ENCODE peak calls at places on chromosomes 5 and 9, in five cellular contexts. S is IMR-90, C is neuronal stem cell, W is mesendoderm, J is H9. F is an unnamed sample.

GRCh38 chr5:14211818-14212799 is 69.0 kb downstream of the TRIO start:
- DNase-seq in S (no peak), W (no peak), J (no peak), C (no peak), F (no peak)

GRCh38 chr9:96491079-96491879 is 41.3 kb downstream of the HABP4 start:
- DNase-seq in W (no peak), C (no peak), J (no peak), S (peak; percentile 77), F (no peak)

GRCh38 chr9:86183225-86183808 is 76.1 kb downstream of the C9orf153 start:
- DNase-seq in W (no peak), S (no peak), C (no peak), J (no peak), F (no peak)

GRCh38 chr5:174503461-174504265 is 220.7 kb upstream of the MSX2 start:
- DNase-seq in J (no peak), W (no peak), C (no peak), S (peak; percentile 84), F (no peak)

GRCh38 chr9:33155393-33155792 is 11.7 kb downstream of the B4GALT1 start:
- DNase-seq in S (no peak), C (no peak), J (no peak), W (no peak), F (no peak)

GRCh38 chr5:130061746-130062145 is 157.5 kb downstream of the CHSY3 start:
- DNase-seq in J (no peak), W (no peak), C (no peak), S (no peak), F (no peak)

GRCh38 chr5:114447084-114447773 is 85.4 kb downstream of the KCNN2 start:
- DNase-seq in C (no peak), S (peak; percentile 3), W (peak; percentile 66), J (no peak), F (no peak)

GRCh38 chr5:1726956-1727355 is 72.7 kb downstream of the MRPL36 start:
- DNase-seq in S (no peak), C (no peak), W (no peak), J (peak; percentile 17), F (no peak)

GRCh38 chr5:143663872-143664271 is 148.1 kb upstream of the HMHB1 start:
- DNase-seq in C (no peak), S (no peak), W (no peak), J (no peak), F (no peak)

GRCh38 chr9:95610006-95610785 is 93.4 kb upstream of the PTCH1 start:
- DNase-seq in W (no peak), C (no peak), J (no peak), S (no peak), F (no peak)

GRCh38 chr5:88602584-88602983 is 280.4 kb downstream of the MEF2C start:
- DNase-seq in J (no peak), S (no peak), W (peak; percentile 36), C (no peak), F (no peak)

GRCh38 chr9:31103836-31104235 is 1280.6 kb upstream of the ACO1 start:
- DNase-seq in W (no peak), J (no peak), S (no peak), C (no peak), F (peak; percentile 30)

GRCh38 chr5:78213799-78214198 is 80.7 kb downstream of the AP3B1 start:
- DNase-seq in W (no peak), C (no peak), J (no peak), S (no peak), F (no peak)

GRCh38 chr9:120412425-120412951 is 167.5 kb downstream of the CDK5RAP2 start:
- DNase-seq in J (peak; percentile 45), C (no peak), W (peak; percentile 27), S (peak; percentile 89), F (peak; percentile 71)

GRCh38 chr9:107243757-107244156 is 39.3 kb upstream of the RAD23B start:
- DNase-seq in C (no peak), W (peak; percentile 90), J (no peak), S (peak; percentile 83), F (peak; percentile 62)

GRCh38 chr5:17012289-17012688 is 76.2 kb upstream of the MYO10 start:
- DNase-seq in S (peak; percentile 83), C (no peak), J (no peak), W (peak; percentile 16), F (peak; percentile 39)

GRCh38 chr9:90953200-90953599 is 151.6 kb downstream of the SYK start:
- DNase-seq in S (no peak), C (no peak), J (no peak), W (peak; percentile 35), F (no peak)

GRCh38 chr5:107533946-107534876 is 136.5 kb downstream of the EFNA5 start:
- DNase-seq in J (no peak), W (no peak), C (no peak), S (no peak), F (no peak)

GRCh38 chr9:134594376-134594941 is 47.1 kb upstream of the COL5A1 start:
- DNase-seq in J (no peak), W (no peak), S (no peak), C (no peak), F (no peak)

GRCh38 chr9:4837768-4838546 is 45.2 kb downstream of the RCL1 start:
- DNase-seq in C (no peak), J (no peak), W (no peak), S (peak; percentile 93), F (peak; percentile 91)

GRCh38 chr9:133960568-133961129 is 31.5 kb downstream of the VAV2 start:
- DNase-seq in S (no peak), C (no peak), J (no peak), W (peak; percentile 26), F (no peak)

GRCh38 chr5:68395844-68396523 is 180.4 kb downstream of the PIK3R1 start:
- DNase-seq in J (no peak), S (no peak), W (no peak), C (no peak), F (no peak)

GRCh38 chr5:156121234-156121633 is 205.7 kb upstream of the SGCD start:
- DNase-seq in W (no peak), C (no peak), S (peak; percentile 93), J (no peak), F (no peak)

GRCh38 chr5:135219868-135220267 is 179.2 kb downstream of the MACROH2A1 start:
- DNase-seq in W (no peak), S (no peak), J (peak; percentile 12), C (no peak), F (no peak)

GRCh38 chr5:72268753-72269410 is 51.2 kb downstream of the MRPS27 start:
- DNase-seq in C (peak; percentile 53), J (peak; percentile 51), W (peak; percentile 85), S (peak; percentile 43), F (peak; percentile 51)

GRCh38 chr9:79571309-79572031 is at the start of gene TLE4:
- DNase-seq in W (peak; percentile 100), J (peak; percentile 100), S (peak; percentile 100), C (peak; percentile 100), F (peak; percentile 100)

GRCh38 chr5:93096561-93096960 is 484.5 kb downstream of the NR2F1-AS1 start:
- DNase-seq in S (no peak), J (no peak), W (no peak), C (no peak), F (no peak)

GRCh38 chr9:97768731-97769130 is 71.6 kb upstream of the XPA start:
- DNase-seq in W (no peak), S (peak; percentile 52), J (no peak), C (no peak), F (no peak)

GRCh38 chr9:14043491-14043890 is 270.4 kb downstream of the NFIB start:
- DNase-seq in C (no peak), S (no peak), W (no peak), J (no peak), F (peak; percentile 30)

GRCh38 chr5:146562461-146562860 is 46.5 kb upstream of the GPR151 start:
- DNase-seq in J (no peak), C (no peak), W (no peak), S (no peak), F (no peak)
- H2AK5ac ChIP-seq in J (no peak overlapping the region), C (no peak overlapping the region), W (no peak overlapping the region), S (no peak overlapping the region), F (peak overlapping the region; percentile 17)

GRCh38 chr5:151757233-151758140 is 944 bp downstream of the ATOX1 start:
- DNase-seq in C (no peak), J (no peak), S (no peak), W (peak; percentile 14), F (peak; percentile 40)

GRCh38 chr5:151758141-151758429 is 346 bp downstream of the ATOX1 start:
- DNase-seq in W (no peak), J (no peak), S (no peak), C (no peak), F (no peak)

GRCh38 chr5:151755383-151755782 is 3.0 kb downstream of the ATOX1 start:
- DNase-seq in W (no peak), J (no peak), S (no peak), C (no peak), F (no peak)

DNA sequence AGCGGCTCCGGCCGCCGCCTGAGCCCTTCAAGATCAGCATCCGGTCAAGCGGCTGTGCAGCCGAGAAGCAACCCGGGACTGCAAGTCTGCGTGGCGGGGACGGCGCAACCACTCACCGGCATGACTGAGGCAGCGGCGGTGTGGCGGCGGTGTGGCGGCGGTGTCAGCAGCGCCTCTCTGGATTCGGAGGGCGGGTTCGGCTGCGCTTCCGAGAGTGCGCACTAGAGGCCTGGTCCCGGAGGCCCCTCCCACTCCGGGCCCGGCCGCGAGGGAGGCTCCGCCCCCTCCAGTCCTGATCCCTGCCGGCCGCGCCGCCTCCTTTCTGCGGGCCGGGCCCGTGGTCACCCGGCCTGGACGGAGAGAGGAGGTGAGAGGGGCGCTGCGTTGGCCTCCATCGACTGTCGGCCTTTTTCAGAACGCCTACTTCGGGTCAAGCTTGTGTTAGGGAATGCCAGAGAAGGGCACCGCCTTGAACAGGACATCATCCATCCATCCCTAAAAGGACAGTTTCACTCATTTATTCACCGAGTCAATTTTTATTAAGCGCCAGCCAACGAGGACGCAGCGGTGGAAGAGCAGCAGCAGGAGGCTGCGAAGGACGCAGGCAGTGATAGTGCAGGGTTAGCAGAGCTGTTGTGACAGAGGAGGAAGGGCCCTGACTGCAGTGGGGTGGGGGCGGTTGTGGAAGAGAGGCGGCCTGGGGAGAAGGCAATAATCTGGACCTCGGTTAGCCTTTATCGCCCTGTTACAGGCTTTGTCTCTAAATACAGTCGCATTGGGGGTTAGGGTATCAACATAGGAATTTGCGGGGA is at the start of gene ATOX1:
- DNase-seq in W (peak; percentile 95), J (peak; percentile 93), S (peak; percentile 87), C (peak; percentile 91), F (peak; percentile 93)
- H4K8ac ChIP-seq in W (peak within 1 kb of the TSS; percentile 91), J (no peak within 1 kb of the TSS), S (peak within 1 kb of the TSS; percentile 97), C (no peak within 1 kb of the TSS), F (peak within 1 kb of the TSS; percentile 92)

DNA sequence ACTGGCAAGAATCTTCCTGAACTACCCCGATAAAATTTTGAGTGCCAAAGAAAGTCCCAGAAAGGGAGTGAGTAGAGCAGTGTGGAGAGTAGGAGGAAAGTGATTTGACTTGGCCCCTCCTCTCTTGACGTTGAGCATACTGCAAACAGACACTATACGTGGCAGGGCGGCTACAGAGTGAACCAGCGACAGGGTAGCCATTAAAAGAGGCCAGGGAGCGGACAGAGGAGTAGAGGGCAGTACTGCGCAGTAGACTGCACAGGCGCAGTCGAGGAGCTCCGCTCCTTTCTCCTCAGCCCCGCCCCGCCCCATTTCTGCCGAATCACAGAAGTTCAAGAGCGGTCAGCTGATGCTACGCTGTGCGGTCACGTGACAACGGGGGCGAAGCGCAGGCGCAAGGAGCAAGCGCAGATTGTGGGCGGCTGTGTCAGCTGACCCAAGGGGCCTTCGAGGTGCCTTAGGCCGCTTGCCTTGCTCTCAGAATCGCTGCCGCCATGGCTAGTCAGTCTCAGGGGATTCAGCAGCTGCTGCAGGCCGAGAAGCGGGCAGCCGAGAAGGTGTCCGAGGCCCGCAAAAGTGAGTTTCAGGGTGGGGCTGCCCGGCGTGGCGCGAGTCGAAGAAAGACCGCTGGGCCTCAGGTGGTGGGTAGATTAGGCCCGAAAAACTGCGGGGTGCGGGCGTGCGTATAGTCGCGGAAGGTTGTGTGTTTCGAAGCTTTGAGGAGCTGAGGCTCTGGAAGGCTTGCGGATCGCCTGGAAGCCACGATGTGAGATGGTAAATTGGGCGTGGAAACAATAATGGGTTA is at the start of gene ATP6V1G1:
- DNase-seq in J (peak; percentile 99), W (peak; percentile 100), C (peak; percentile 98), S (peak; percentile 99), F (peak; percentile 99)
- H3K4ac ChIP-seq in J (no peak within 1 kb of the TSS), W (no peak within 1 kb of the TSS), C (peak within 1 kb of the TSS; percentile 12), S (peak within 1 kb of the TSS; percentile 97), F (peak within 1 kb of the TSS; percentile 96)

GRCh38 chr5:154648229-154648628 is 106.9 kb upstream of the LARP1 start:
- DNase-seq in C (no peak), J (no peak), W (no peak), S (no peak), F (no peak)
- H2AK5ac ChIP-seq in C (no peak overlapping the region), J (no peak overlapping the region), W (no peak overlapping the region), S (no peak overlapping the region), F (no peak overlapping the region)

F was measured in mesenchymal stem cell.